ENCODE peak calls at places on chromosomes 16 and 17, in eight cellular contexts. Y, U, E, H, A, M, J and L are unnamed samples.

GRCh38 chr17:82787081-82787848 is 35.4 kb downstream of the TBCD start:
- DNase-seq in Y (no peak), U (no peak), E (peak; percentile 95), H (no peak), A (peak; percentile 82), M (no peak), J (no peak), L (no peak)

GRCh38 chr17:71983828-71984227 is 137.0 kb upstream of the SOX9 start:
- DNase-seq in Y (no peak), U (no peak), E (no peak), H (no peak), A (no peak), M (peak; percentile 36), J (no peak), L (no peak)

GRCh38 chr16:57834936-57835335 is 32.6 kb upstream of the KIFC3 start:
- DNase-seq in Y (no peak), U (no peak), E (no peak), H (peak; percentile 65), A (no peak), M (no peak), J (no peak), L (no peak)

GRCh38 chr17:80504671-80505413 is 28.4 kb upstream of the NPTX1 start:
- DNase-seq in Y (no peak), U (no peak), E (no peak), H (peak; percentile 54), A (no peak), M (no peak), J (no peak), L (no peak)

GRCh38 chr17:82691714-82692113 is 6.8 kb downstream of the RAB40B start:
- DNase-seq in Y (no peak), U (no peak), E (peak; percentile 30), H (no peak), A (no peak), M (no peak), J (no peak), L (no peak)

GRCh38 chr17:17080781-17081180 is 38.5 kb downstream of the MPRIP start:
- DNase-seq in Y (no peak), U (no peak), E (no peak), H (no peak), A (no peak), M (no peak), J (no peak), L (no peak)

GRCh38 chr16:64481497-64481896 is 640.4 kb downstream of the CDH11 start:
- DNase-seq in Y (no peak), U (no peak), E (no peak), H (no peak), A (no peak), M (no peak), J (no peak), L (no peak)

GRCh38 chr16:2284001-2284770 is 16.3 kb upstream of the RNPS1 start:
- DNase-seq in Y (no peak), U (no peak), E (no peak), H (no peak), A (no peak), M (no peak), J (no peak), L (no peak)

GRCh38 chr17:77593081-77593480 is 365.4 kb upstream of the TNRC6C start:
- DNase-seq in Y (no peak), U (no peak), E (no peak), H (no peak), A (no peak), M (no peak), J (no peak), L (no peak)

GRCh38 chr17:66900126-66901010 is 64.1 kb upstream of the CACNG4 start:
- DNase-seq in Y (no peak), U (no peak), E (no peak), H (no peak), A (no peak), M (no peak), J (no peak), L (no peak)

GRCh38 chr17:59332890-59333377 is 1.5 kb downstream of the YPEL2 start:
- DNase-seq in Y (peak; percentile 12), U (no peak), E (peak; percentile 66), H (no peak), A (no peak), M (peak; percentile 33), J (no peak), L (no peak)

GRCh38 chr17:39325528-39326240 is 75.7 kb downstream of the FBXL20 start:
- DNase-seq in Y (no peak), U (no peak), E (no peak), H (no peak), A (no peak), M (no peak), J (no peak), L (no peak)

GRCh38 chr16:75188832-75189477 is 18.0 kb downstream of the CTRB2 start:
- DNase-seq in Y (no peak), U (no peak), E (no peak), H (no peak), A (no peak), M (no peak), J (no peak), L (no peak)

GRCh38 chr16:22353188-22353919 is 21.1 kb downstream of the CDR2 start:
- DNase-seq in Y (no peak), U (no peak), E (no peak), H (no peak), A (no peak), M (no peak), J (no peak), L (no peak)

GRCh38 chr17:60604686-60605334 is 4.8 kb downstream of the PPM1D start:
- DNase-seq in Y (no peak), U (peak; percentile 66), E (peak; percentile 64), H (peak; percentile 76), A (no peak), M (no peak), J (no peak), L (no peak)

GRCh38 chr17:9987779-9988585 is 82.9 kb upstream of the RCVRN start:
- DNase-seq in Y (peak; percentile 55), U (no peak), E (peak; percentile 72), H (peak; percentile 55), A (no peak), M (peak; percentile 47), J (peak; percentile 69), L (peak; percentile 34)

GRCh38 chr17:61451538-61452300 is 503 bp upstream of the TBX4 start:
- DNase-seq in Y (peak; percentile 60), U (no peak), E (peak; percentile 51), H (no peak), A (no peak), M (no peak), J (no peak), L (peak; percentile 5)

GRCh38 chr17:76681222-76682137 is 29.3 kb downstream of the MXRA7 start:
- DNase-seq in Y (peak; percentile 83), U (peak; percentile 57), E (peak; percentile 74), H (peak; percentile 58), A (no peak), M (peak; percentile 82), J (peak; percentile 78), L (peak; percentile 87)